ENCODE peak calls at places on chromosomes 12 and 14, in six cellular contexts. X is body of pancreas; D is adrenal gland; B is fibroblast of villous mesenchyme; G is activated CD8-positive, alpha-beta T cell treated with anti-CD3 and anti-CD28 coated beads for 36 hours; Z is HFF-Myc. V is an unnamed sample.

GRCh38 chr12:2561367-2561766 is 233.4 kb upstream of the FKBP4 start:
- DNase-seq in G (no peak), D (no peak), Z (no peak), X (no peak), B (no peak), V (no peak)

GRCh38 chr12:5251786-5252185 is 180.1 kb upstream of the NTF3 start:
- DNase-seq in B (no peak), G (no peak), Z (no peak), D (no peak), X (no peak), V (no peak)

GRCh38 chr14:73754911-73755360 is 40.8 kb upstream of the PNMA1 start:
- DNase-seq in D (no peak), B (peak; percentile 80), G (no peak), Z (no peak), X (peak; percentile 60), V (no peak)

GRCh38 chr14:50780393-50780792 is 50.6 kb downstream of the NIN start:
- DNase-seq in D (no peak), Z (no peak), X (no peak), G (no peak), B (no peak), V (no peak)

GRCh38 chr14:101948666-101949205 is 15.6 kb upstream of the DYNC1H1 start:
- DNase-seq in Z (no peak), B (no peak), G (no peak), X (peak; percentile 30), D (no peak), V (no peak)

GRCh38 chr12:124045671-124046070 is 72.7 kb downstream of the ZNF664 start:
- DNase-seq in D (no peak), X (no peak), G (no peak), B (no peak), Z (no peak), V (no peak)

GRCh38 chr14:51818748-51819386 is 41.5 kb upstream of the GNG2 start:
- DNase-seq in X (no peak), G (no peak), B (no peak), Z (no peak), D (peak; percentile 24), V (no peak)

GRCh38 chr14:64126548-64126947 is 167.6 kb downstream of the ESR2 start:
- DNase-seq in B (no peak), D (no peak), G (no peak), X (no peak), Z (no peak), V (no peak)

GRCh38 chr14:54739514-54739913 is 163.1 kb downstream of the GCH1 start:
- DNase-seq in D (no peak), Z (no peak), G (no peak), B (no peak), X (no peak), V (no peak)

GRCh38 chr14:72608391-72609204 is 285.3 kb downstream of the DPF3 start:
- DNase-seq in B (peak; percentile 89), X (no peak), D (no peak), Z (peak; percentile 72), G (no peak), V (no peak)

GRCh38 chr12:105538880-105539279 is 208.4 kb downstream of the C12orf75 start:
- DNase-seq in X (no peak), D (no peak), Z (no peak), G (no peak), B (peak; percentile 33), V (no peak)

GRCh38 chr14:85565862-85566296 is 35.9 kb downstream of the FLRT2 start:
- DNase-seq in D (no peak), G (no peak), B (peak; percentile 60), Z (peak; percentile 17), X (peak; percentile 24), V (no peak)

GRCh38 chr12:27009926-27010325 is 4.3 kb downstream of the TM7SF3 start:
- DNase-seq in D (no peak), X (no peak), Z (no peak), B (no peak), G (no peak), V (no peak)

GRCh38 chr12:47750229-47750798 is 8.4 kb downstream of the RAPGEF3 start:
- DNase-seq in D (no peak), X (no peak), B (no peak), Z (no peak), G (no peak), V (no peak)

GRCh38 chr14:70905316-70905715 is 1.9 kb upstream of the PCNX1 start:
- DNase-seq in B (peak; percentile 97), Z (no peak), G (no peak), X (peak; percentile 20), D (no peak), V (no peak)

GRCh38 chr12:132622437-132623071 is 4.0 kb downstream of the P2RX2 start:
- DNase-seq in D (no peak), X (no peak), G (no peak), Z (no peak), B (peak; percentile 86), V (no peak)

GRCh38 chr14:85234626-85235025 is 295.3 kb upstream of the FLRT2 start:
- DNase-seq in D (no peak), Z (no peak), B (no peak), X (no peak), G (no peak), V (no peak)

GRCh38 chr12:115830633-115831032 is 446.9 kb downstream of the MED13L start:
- DNase-seq in X (no peak), Z (no peak), B (no peak), D (no peak), G (no peak), V (no peak)

GRCh38 chr12:58920956-58921861 is 905 bp upstream of the LRIG3 start:
- DNase-seq in D (no peak), Z (no peak), G (peak; percentile 5), B (no peak), X (no peak), V (no peak)

GRCh38 chr12:10368206-10369171 is 21.4 kb downstream of the KLRK1 start:
- DNase-seq in G (no peak), X (no peak), B (no peak), D (no peak), Z (no peak), V (no peak)

GRCh38 chr14:101004176-101004575 is 100.7 kb upstream of the RTL1 start:
- DNase-seq in Z (no peak), D (no peak), B (no peak), G (no peak), X (no peak), V (no peak)

GRCh38 chr14:58098507-58098906 is 53.5 kb downstream of the ARMH4 start:
- DNase-seq in D (no peak), X (no peak), Z (no peak), B (no peak), G (no peak), V (no peak)

GRCh38 chr12:45756666-45757065 is 27.2 kb downstream of the ARID2 start:
- DNase-seq in Z (no peak), X (peak; percentile 15), B (no peak), G (no peak), D (no peak), V (no peak)

GRCh38 chr14:61244051-61244450 is 37.1 kb downstream of the TMEM30B start:
- DNase-seq in B (no peak), Z (no peak), G (no peak), X (no peak), D (no peak), V (no peak)

GRCh38 chr14:21894003-21894897 is 220.6 kb upstream of the OR4E1 start:
- DNase-seq in B (no peak), G (peak; percentile 73), Z (no peak), D (no peak), X (no peak), V (peak; percentile 6)

DNA sequence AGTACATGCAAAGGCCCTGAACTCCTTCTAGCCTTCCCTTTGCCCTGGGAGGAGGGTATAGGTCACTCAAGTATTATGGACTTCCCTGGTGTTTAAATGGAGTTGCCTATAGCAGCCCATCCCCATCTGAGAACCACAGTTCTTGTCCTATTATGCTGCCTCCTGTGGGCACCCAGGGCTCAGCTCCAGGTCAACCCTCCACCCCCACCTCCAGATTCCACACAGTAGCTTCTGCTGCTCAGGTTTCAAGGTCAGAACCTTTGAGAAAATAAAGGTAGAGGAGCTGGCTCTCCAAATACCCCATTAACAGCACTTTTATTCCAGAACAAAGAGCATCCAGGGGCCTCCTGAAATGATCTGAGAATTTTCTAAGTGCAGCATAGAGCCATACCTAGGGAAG is 57.4 kb downstream of the ACTN1 start:
- DNase-seq in D (no peak), G (no peak), X (no peak), Z (no peak), B (no peak), V (no peak)
- TF ChIP-seq CTCF in D (no peak), G (no peak), X (no peak), Z (no peak), B (no peak), V (no peak)

DNA sequence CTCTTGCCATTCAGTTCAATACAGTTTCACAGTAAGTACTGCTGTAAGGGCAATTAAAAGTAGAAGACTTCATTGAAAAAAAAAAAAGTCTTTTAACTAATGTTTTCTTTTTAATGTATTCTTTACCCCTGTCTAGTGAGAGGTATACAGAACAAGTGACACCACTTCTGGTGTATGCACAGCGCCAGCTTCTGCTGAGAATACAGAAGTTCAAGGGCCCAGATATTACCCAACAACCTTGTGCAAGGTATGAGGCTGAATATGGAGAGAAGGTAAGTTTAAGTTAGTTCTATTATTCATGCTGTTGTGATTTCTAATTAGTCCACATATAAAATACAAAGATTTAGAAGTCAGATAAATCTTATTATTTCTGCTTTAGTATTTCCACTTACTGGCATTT is 168.7 kb downstream of the CFAP54 start:
- DNase-seq in X (no peak), G (no peak), Z (no peak), D (no peak), B (no peak), V (no peak)
- TF ChIP-seq CTCF in X (no peak), G (no peak), Z (no peak), D (no peak), B (no peak), V (no peak)

GRCh38 chr12:82708056-82708455 is 21.4 kb downstream of the TMTC2 start:
- DNase-seq in Z (no peak), B (peak; percentile 60), D (no peak), G (no peak), X (no peak), V (no peak)

GRCh38 chr12:82708507-82708906 is 21.8 kb downstream of the TMTC2 start:
- DNase-seq in D (no peak), B (no peak), G (no peak), X (peak; percentile 17), Z (no peak), V (no peak)

GRCh38 chr12:82705774-82706173 is 19.1 kb downstream of the TMTC2 start:
- DNase-seq in G (no peak), D (no peak), X (no peak), B (no peak), Z (no peak), V (no peak)
- TF ChIP-seq CTCF in G (no peak), D (no peak), X (no peak), B (no peak), Z (no peak), V (no peak)

GRCh38 chr12:64082866-64083268 is 139.2 kb downstream of the KICS2 start:
- DNase-seq in B (no peak), X (peak; percentile 21), D (no peak), Z (no peak), G (no peak), V (no peak)

GRCh38 chr12:64072946-64073345 is 149.2 kb downstream of the KICS2 start:
- DNase-seq in X (no peak), D (no peak), Z (no peak), G (no peak), B (no peak), V (no peak)

GRCh38 chr12:64080319-64081008 is 141.6 kb downstream of the KICS2 start:
- DNase-seq in D (no peak), X (peak; percentile 44), G (no peak), Z (no peak), B (no peak), V (no peak)

GRCh38 chr12:64081020-64081419 is 141.1 kb downstream of the KICS2 start:
- DNase-seq in D (no peak), Z (no peak), G (no peak), B (no peak), X (no peak), V (no peak)

GRCh38 chr12:64077922-64078321 is 144.2 kb downstream of the KICS2 start:
- DNase-seq in X (no peak), D (no peak), B (no peak), G (no peak), Z (no peak), V (no peak)
- TF ChIP-seq CTCF in X (peak; percentile 26), D (peak; percentile 33), B (peak; percentile 52), G (no peak), Z (peak; percentile 27), V (no peak)

V was measured in GM13976.